ENCODE peak calls at places on chromosomes 5 and 9, in ten cellular contexts. U, D, L, K, O, E, H, N, Q and I are unnamed samples.
A peak's percentile ranks its signal among the peaks of the same experiment; 100 is the strongest.

GRCh38 chr9:126862461-126862830 is 2.0 kb downstream of the ZBTB34 start:
- DNase-seq in O (no peak), K (no peak), D (no peak), Q (no peak), L (no peak), H (no peak), N (no peak), U (no peak), E (no peak), I (no peak)

GRCh38 chr5:181189363-181189961 is 15.5 kb downstream of the TRIM7 start:
- DNase-seq in Q (no peak), E (no peak), N (peak; percentile 29), D (peak; percentile 60), O (no peak), L (peak; percentile 52), K (peak; percentile 63), H (no peak), U (no peak), I (peak; percentile 73)

GRCh38 chr5:149363345-149363744 is 5.5 kb downstream of the PCYOX1L start:
- DNase-seq in D (no peak), Q (no peak), E (no peak), O (no peak), L (no peak), N (no peak), H (no peak), U (no peak), K (no peak), I (no peak)

GRCh38 chr9:99041618-99042017 is 63.3 kb upstream of the TGFBR1 start:
- DNase-seq in K (no peak), N (no peak), Q (no peak), D (no peak), H (no peak), O (no peak), U (no peak), E (no peak), L (no peak), I (no peak)

GRCh38 chr9:125995706-125996105 is 248.5 kb downstream of the PBX3 start:
- DNase-seq in Q (no peak), N (no peak), D (no peak), K (no peak), H (no peak), U (no peak), L (no peak), O (no peak), E (no peak), I (no peak)

GRCh38 chr9:88694625-88695024 is 159.6 kb downstream of the NXNL2 start:
- DNase-seq in L (no peak), H (no peak), U (peak; percentile 47), E (no peak), O (no peak), D (no peak), K (no peak), Q (no peak), N (no peak), I (no peak)

GRCh38 chr9:100759166-100759565 is 181.3 kb downstream of the CAVIN4 start:
- DNase-seq in H (no peak), K (no peak), O (no peak), D (no peak), Q (no peak), U (no peak), N (no peak), E (no peak), L (no peak), I (no peak)

GRCh38 chr9:115941561-115942315 is 211.9 kb upstream of the PAPPA start:
- DNase-seq in E (no peak), Q (no peak), O (no peak), L (no peak), N (peak; percentile 87), D (peak; percentile 74), K (no peak), U (no peak), H (no peak), I (no peak)

GRCh38 chr9:128628471-128629048 is 28.1 kb downstream of the DYNC2I2 start:
- DNase-seq in U (no peak), Q (no peak), K (no peak), H (no peak), O (peak; percentile 81), L (no peak), D (peak; percentile 42), E (no peak), N (no peak), I (no peak)

GRCh38 chr5:11563822-11564221 is 340.4 kb downstream of the CTNND2 start:
- DNase-seq in O (no peak), E (no peak), D (peak; percentile 13), K (no peak), L (no peak), Q (no peak), U (no peak), H (no peak), N (no peak), I (no peak)

GRCh38 chr5:89342106-89342876 is 459.3 kb upstream of the MEF2C start:
- DNase-seq in D (no peak), N (peak; percentile 33), O (no peak), U (peak; percentile 67), E (no peak), H (no peak), L (no peak), K (no peak), Q (no peak), I (no peak)

GRCh38 chr5:157817928-157818327 is 41.0 kb downstream of the CLINT1 start:
- DNase-seq in O (no peak), Q (no peak), L (no peak), E (no peak), H (no peak), D (no peak), K (no peak), N (no peak), U (no peak), I (no peak)

GRCh38 chr5:178106556-178107239 is 6.6 kb upstream of the N4BP3 start:
- DNase-seq in L (no peak), O (no peak), Q (no peak), H (no peak), K (no peak), U (no peak), N (peak; percentile 52), D (peak; percentile 74), E (no peak), I (no peak)

GRCh38 chr5:126015244-126016054 is 407.8 kb upstream of the GRAMD2B start:
- DNase-seq in Q (peak; percentile 67), N (peak; percentile 53), K (no peak), U (no peak), O (no peak), L (no peak), H (no peak), D (peak; percentile 69), E (peak; percentile 34), I (no peak)

GRCh38 chr9:111691686-111692329 is 30.4 kb downstream of the GNG10 start:
- DNase-seq in K (no peak), U (peak; percentile 64), Q (no peak), L (no peak), N (peak; percentile 41), D (peak; percentile 52), H (no peak), O (no peak), E (peak; percentile 3), I (peak; percentile 14)

GRCh38 chr5:125302577-125302976 is 556.1 kb upstream of the ZNF608 start:
- DNase-seq in O (no peak), N (peak; percentile 39), D (no peak), L (no peak), U (no peak), E (no peak), K (no peak), Q (no peak), H (no peak), I (no peak)

GRCh38 chr5:9621379-9621903 is 8.7 kb downstream of the TAS2R1 start:
- DNase-seq in L (no peak), D (no peak), Q (no peak), N (no peak), H (no peak), E (no peak), U (no peak), O (no peak), K (no peak), I (no peak)

GRCh38 chr5:92927291-92927778 is 653.7 kb downstream of the NR2F1-AS1 start:
- DNase-seq in H (peak; percentile 85), Q (peak; percentile 13), N (peak; percentile 45), D (peak; percentile 50), E (no peak), L (no peak), U (no peak), O (no peak), K (no peak), I (no peak)

GRCh38 chr5:2432070-2432920 is 319.2 kb downstream of the IRX2 start:
- DNase-seq in Q (no peak), D (no peak), L (no peak), N (no peak), H (no peak), E (no peak), K (no peak), O (no peak), U (no peak), I (no peak)

GRCh38 chr9:30628915-30629564 is 1755.4 kb upstream of the ACO1 start:
- DNase-seq in U (no peak), H (no peak), O (no peak), Q (no peak), E (no peak), N (no peak), L (no peak), D (no peak), K (no peak), I (no peak)

GRCh38 chr5:73030531-73030930 is 74.7 kb downstream of the FCHO2 start:
- DNase-seq in D (peak; percentile 5), K (no peak), Q (no peak), N (peak; percentile 66), O (no peak), H (no peak), E (no peak), L (no peak), U (no peak), I (no peak)

GRCh38 chr5:26582350-26583040 is 455.9 kb downstream of the CDH9 start:
- DNase-seq in N (peak; percentile 24), O (no peak), L (no peak), E (no peak), Q (peak; percentile 3), H (no peak), U (no peak), D (peak; percentile 51), K (no peak), I (no peak)

GRCh38 chr9:123026425-123026824 is 7.0 kb upstream of the GPR21 start:
- DNase-seq in Q (no peak), D (no peak), E (no peak), O (no peak), U (no peak), L (no peak), K (no peak), H (no peak), N (no peak), I (no peak)

GRCh38 chr5:153704110-153704509 is 213.6 kb downstream of the GRIA1 start:
- DNase-seq in N (peak; percentile 32), E (no peak), H (no peak), O (no peak), Q (no peak), L (no peak), D (no peak), U (no peak), K (no peak), I (no peak)

GRCh38 chr5:36311967-36312366 is 10.3 kb upstream of the RANBP3L start:
- DNase-seq in L (no peak), K (no peak), D (no peak), Q (no peak), O (no peak), U (no peak), E (no peak), H (no peak), N (no peak), I (no peak)